ENCODE peak calls at places on chromosomes 5 and 9, in four cellular contexts. One of them, this sample, is unnamed.

GRCh38 chr5:98432378-98432777 is 341.1 kb upstream of the RGMB start:
- DNase-seq in sigmoid colon: no peak
- DNase-seq in prostate gland: no peak
- DNase-seq in HCT116: no peak
- DNase-seq in this sample: no peak

GRCh38 chr5:66197764-66198405 is 53.8 kb downstream of the SREK1 start:
- DNase-seq in sigmoid colon: no peak
- DNase-seq in prostate gland: no peak
- DNase-seq in HCT116: no peak
- DNase-seq in this sample: no peak

GRCh38 chr9:138021251-138022056 is 143.9 kb downstream of the CACNA1B start:
- DNase-seq in sigmoid colon: peak
- DNase-seq in prostate gland: no peak
- DNase-seq in HCT116: no peak
- DNase-seq in this sample: no peak

GRCh38 chr5:143887901-143888648 is 76.1 kb downstream of the HMHB1 start:
- DNase-seq in sigmoid colon: no peak
- DNase-seq in prostate gland: no peak
- DNase-seq in HCT116: no peak
- DNase-seq in this sample: no peak

GRCh38 chr5:97163360-97163764 is 19.7 kb downstream of the RIOK2 start:
- DNase-seq in sigmoid colon: no peak
- DNase-seq in prostate gland: no peak
- DNase-seq in HCT116: no peak
- DNase-seq in this sample: no peak

GRCh38 chr5:59711316-59711715 is 182.2 kb downstream of the PDE4D start:
- DNase-seq in sigmoid colon: no peak
- DNase-seq in prostate gland: no peak
- DNase-seq in HCT116: no peak
- DNase-seq in this sample: no peak

GRCh38 chr9:115234094-115234493 is 116.1 kb upstream of the TNC start:
- DNase-seq in sigmoid colon: no peak
- DNase-seq in prostate gland: peak
- DNase-seq in HCT116: peak
- DNase-seq in this sample: no peak

GRCh38 chr9:23611874-23612273 is 214.2 kb downstream of the ELAVL2 start:
- DNase-seq in sigmoid colon: no peak
- DNase-seq in prostate gland: no peak
- DNase-seq in HCT116: no peak
- DNase-seq in this sample: no peak

DNA sequence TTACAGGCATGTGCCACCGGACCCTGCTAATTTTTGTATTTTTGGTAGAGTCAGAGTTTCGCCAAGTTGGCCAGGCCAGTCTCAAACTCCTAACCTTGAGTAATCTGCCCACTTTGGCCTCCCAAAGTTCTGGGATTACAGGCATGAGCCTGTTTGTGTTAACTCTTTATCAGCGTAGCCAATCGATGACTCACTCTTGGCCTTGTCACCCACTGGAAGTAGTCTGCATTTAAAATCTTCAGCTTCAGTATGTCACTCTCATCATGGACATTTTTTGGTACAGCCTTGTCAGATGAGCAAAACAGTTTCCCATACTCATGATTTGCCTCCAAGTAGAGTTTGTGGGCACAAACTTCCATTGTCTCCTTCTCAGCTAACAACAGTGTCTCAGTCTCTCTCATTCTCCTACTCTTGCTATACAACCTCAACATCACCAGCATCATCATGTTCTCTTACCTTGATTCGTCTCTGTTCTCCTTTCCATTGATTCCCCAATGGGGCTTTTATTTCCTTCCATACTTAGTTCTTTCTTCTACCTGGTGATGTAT is 22.5 kb downstream of the MUSK start:
- DNase-seq in sigmoid colon: no peak
- DNase-seq in prostate gland: no peak
- DNase-seq in HCT116: no peak
- DNase-seq in this sample: no peak
- TF ChIP-seq POLR2AphosphoS5 in sigmoid colon: no peak
- TF ChIP-seq POLR2AphosphoS5 in prostate gland: no peak
- TF ChIP-seq POLR2AphosphoS5 in HCT116: no peak
- TF ChIP-seq POLR2AphosphoS5 in this sample: no peak

GRCh38 chr9:366620-367019 is 152.0 kb downstream of the DOCK8 start:
- DNase-seq in sigmoid colon: no peak
- DNase-seq in prostate gland: no peak
- DNase-seq in HCT116: no peak
- DNase-seq in this sample: no peak
- TF ChIP-seq POLR2AphosphoS5 in sigmoid colon: no peak
- TF ChIP-seq POLR2AphosphoS5 in prostate gland: no peak
- TF ChIP-seq POLR2AphosphoS5 in HCT116: no peak
- TF ChIP-seq POLR2AphosphoS5 in this sample: no peak

GRCh38 chr5:84397385-84397784 is 12.7 kb upstream of the EDIL3 start:
- DNase-seq in sigmoid colon: no peak
- DNase-seq in prostate gland: no peak
- DNase-seq in HCT116: no peak
- DNase-seq in this sample: no peak
- TF ChIP-seq POLR2AphosphoS5 in sigmoid colon: no peak
- TF ChIP-seq POLR2AphosphoS5 in prostate gland: no peak
- TF ChIP-seq POLR2AphosphoS5 in HCT116: no peak
- TF ChIP-seq POLR2AphosphoS5 in this sample: no peak

DNA sequence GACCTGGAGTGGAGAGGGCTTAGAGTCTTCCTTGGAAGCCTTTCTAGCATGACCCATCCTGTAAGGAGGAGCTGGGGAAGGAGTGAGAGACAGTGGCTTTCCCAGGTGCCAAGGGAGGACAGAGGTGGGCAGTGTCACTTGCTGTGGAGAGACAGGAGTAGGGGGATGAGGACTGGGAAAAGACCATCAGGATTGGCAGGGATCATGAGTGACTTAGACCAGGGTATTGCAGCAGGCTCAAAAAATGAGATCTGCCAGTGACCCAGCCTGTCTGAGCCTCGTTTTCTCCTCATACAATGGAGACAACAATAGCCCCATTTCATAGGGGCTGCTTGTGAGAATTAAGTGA is 2.4 kb downstream of the TMOD1 start:
- DNase-seq in sigmoid colon: no peak
- DNase-seq in prostate gland: no peak
- DNase-seq in HCT116: no peak
- DNase-seq in this sample: no peak
- TF ChIP-seq POLR2AphosphoS5 in sigmoid colon: no peak
- TF ChIP-seq POLR2AphosphoS5 in prostate gland: no peak
- TF ChIP-seq POLR2AphosphoS5 in HCT116: no peak
- TF ChIP-seq POLR2AphosphoS5 in this sample: no peak

DNA sequence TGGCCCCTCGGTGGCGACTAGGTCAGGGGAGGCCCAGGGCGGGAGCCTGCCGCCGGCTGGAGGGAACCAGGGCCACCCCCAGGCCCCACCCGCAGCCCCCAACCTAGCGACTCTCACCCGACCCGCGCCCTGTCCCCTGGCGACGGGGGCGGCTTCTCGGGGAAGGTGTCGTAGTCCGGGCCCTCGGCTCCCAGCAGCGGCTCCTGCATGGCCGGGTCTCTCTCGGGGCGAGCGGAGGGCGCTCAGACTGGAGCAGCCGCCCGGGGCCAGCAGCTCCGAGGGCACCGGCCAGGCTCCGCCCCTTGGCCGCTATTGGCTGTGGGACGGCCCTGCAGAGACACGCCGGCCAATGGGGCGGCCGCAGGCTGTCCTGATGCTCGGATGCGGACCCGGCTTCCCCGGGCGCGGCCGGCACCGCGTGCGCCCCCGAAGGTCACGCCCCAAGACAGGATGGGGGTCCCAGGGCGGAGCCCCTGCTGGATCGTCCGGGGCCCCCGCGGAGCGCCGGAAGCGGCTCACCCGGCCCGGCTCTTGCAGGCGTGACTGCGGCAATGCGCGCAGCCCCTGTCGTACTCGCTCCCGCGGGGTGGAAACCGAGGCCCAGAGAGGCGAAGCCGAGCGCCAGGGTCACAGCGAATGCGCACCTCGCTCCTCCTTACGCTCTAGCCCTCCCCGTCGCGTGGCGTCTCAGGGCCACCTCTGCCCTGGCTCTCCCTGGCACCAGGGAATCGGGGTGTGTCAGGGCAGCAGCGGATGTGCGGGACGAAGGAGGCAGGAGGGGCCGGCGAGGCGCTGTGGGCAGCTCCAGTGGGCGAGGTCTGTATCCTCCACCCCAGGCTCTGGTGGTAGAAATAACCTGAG is at the start of gene SLC2A6:
- DNase-seq in sigmoid colon: peak
- DNase-seq in prostate gland: peak
- DNase-seq in HCT116: no peak
- DNase-seq in this sample: peak
- TF ChIP-seq POLR2AphosphoS5 in sigmoid colon: no peak
- TF ChIP-seq POLR2AphosphoS5 in prostate gland: no peak
- TF ChIP-seq POLR2AphosphoS5 in HCT116: peak
- TF ChIP-seq POLR2AphosphoS5 in this sample: no peak